ENCODE peak calls at places on chromosomes 13 and 19, in eight cellular contexts. One of them, this sample, is unnamed.

GRCh38 chr19:42172261-42172660 is 40.0 kb upstream of the POU2F2 start:
- DNase-seq in testis: no peak
- DNase-seq in uterus: no peak
- DNase-seq in ovary: no peak
- DNase-seq in body of pancreas: no peak
- DNase-seq in tibial nerve: no peak
- DNase-seq in breast epithelium: no peak
- DNase-seq in Peyer's patch: no peak
- DNase-seq in this sample: no peak

GRCh38 chr13:30053904-30054303 is 203.5 kb upstream of the UBL3 start:
- DNase-seq in body of pancreas: no peak
- DNase-seq in uterus: no peak
- DNase-seq in breast epithelium: no peak
- DNase-seq in Peyer's patch: no peak
- DNase-seq in ovary: no peak
- DNase-seq in testis: no peak
- DNase-seq in tibial nerve: no peak
- DNase-seq in this sample: no peak

GRCh38 chr13:45500492-45501174 is 35.9 kb downstream of the COG3 start:
- DNase-seq in Peyer's patch: no peak
- DNase-seq in testis: no peak
- DNase-seq in uterus: no peak
- DNase-seq in body of pancreas: no peak
- DNase-seq in breast epithelium: no peak
- DNase-seq in tibial nerve: no peak
- DNase-seq in ovary: no peak
- DNase-seq in this sample: no peak

GRCh38 chr19:45419396-45419795 is 4.3 kb downstream of the ERCC1 start:
- DNase-seq in tibial nerve: no peak
- DNase-seq in uterus: no peak
- DNase-seq in breast epithelium: no peak
- DNase-seq in body of pancreas: peak
- DNase-seq in testis: no peak
- DNase-seq in Peyer's patch: no peak
- DNase-seq in ovary: no peak
- DNase-seq in this sample: no peak

GRCh38 chr13:109783815-109784589 is 2.4 kb downstream of the IRS2 start:
- DNase-seq in Peyer's patch: no peak
- DNase-seq in testis: no peak
- DNase-seq in uterus: peak
- DNase-seq in body of pancreas: no peak
- DNase-seq in ovary: peak
- DNase-seq in breast epithelium: no peak
- DNase-seq in tibial nerve: no peak
- DNase-seq in this sample: no peak

GRCh38 chr19:3243851-3244700 is 19.6 kb downstream of the CELF5 start:
- DNase-seq in body of pancreas: peak
- DNase-seq in uterus: no peak
- DNase-seq in breast epithelium: no peak
- DNase-seq in Peyer's patch: no peak
- DNase-seq in ovary: no peak
- DNase-seq in testis: peak
- DNase-seq in tibial nerve: no peak
- DNase-seq in this sample: no peak

GRCh38 chr13:95185851-95186250 is 115.4 kb downstream of the ABCC4 start:
- DNase-seq in Peyer's patch: no peak
- DNase-seq in ovary: no peak
- DNase-seq in breast epithelium: no peak
- DNase-seq in body of pancreas: peak
- DNase-seq in testis: no peak
- DNase-seq in tibial nerve: no peak
- DNase-seq in uterus: no peak
- DNase-seq in this sample: no peak

GRCh38 chr13:70405266-70405665 is 297.0 kb upstream of the KLHL1 start:
- DNase-seq in body of pancreas: no peak
- DNase-seq in tibial nerve: no peak
- DNase-seq in breast epithelium: no peak
- DNase-seq in Peyer's patch: no peak
- DNase-seq in testis: no peak
- DNase-seq in uterus: no peak
- DNase-seq in ovary: no peak
- DNase-seq in this sample: no peak

GRCh38 chr19:1904385-1905070 is 671 bp upstream of the ADAT3 start:
- DNase-seq in breast epithelium: peak
- DNase-seq in uterus: peak
- DNase-seq in Peyer's patch: no peak
- DNase-seq in testis: no peak
- DNase-seq in ovary: peak
- DNase-seq in tibial nerve: no peak
- DNase-seq in body of pancreas: peak
- DNase-seq in this sample: peak

GRCh38 chr19:39136225-39136940 is 10.8 kb downstream of the PAK4 start:
- DNase-seq in breast epithelium: no peak
- DNase-seq in ovary: no peak
- DNase-seq in uterus: no peak
- DNase-seq in tibial nerve: no peak
- DNase-seq in testis: no peak
- DNase-seq in Peyer's patch: peak
- DNase-seq in body of pancreas: no peak
- DNase-seq in this sample: peak

GRCh38 chr19:1373534-1374249 is 10.0 kb upstream of the NDUFS7 start:
- DNase-seq in ovary: peak
- DNase-seq in breast epithelium: no peak
- DNase-seq in testis: peak
- DNase-seq in uterus: no peak
- DNase-seq in tibial nerve: no peak
- DNase-seq in body of pancreas: peak
- DNase-seq in Peyer's patch: no peak
- DNase-seq in this sample: peak

GRCh38 chr19:41928221-41928683 is at the start of gene ERFL:
- DNase-seq in tibial nerve: no peak
- DNase-seq in testis: no peak
- DNase-seq in Peyer's patch: no peak
- DNase-seq in body of pancreas: no peak
- DNase-seq in ovary: no peak
- DNase-seq in uterus: no peak
- DNase-seq in breast epithelium: no peak
- DNase-seq in this sample: no peak

GRCh38 chr19:49119411-49120324 is at the start of gene PPFIA3:
- DNase-seq in body of pancreas: peak
- DNase-seq in breast epithelium: peak
- DNase-seq in testis: peak
- DNase-seq in uterus: peak
- DNase-seq in Peyer's patch: peak
- DNase-seq in ovary: peak
- DNase-seq in tibial nerve: peak
- DNase-seq in this sample: peak

GRCh38 chr13:36084131-36084530 is 47.1 kb downstream of the DCLK1 start:
- DNase-seq in testis: no peak
- DNase-seq in tibial nerve: no peak
- DNase-seq in uterus: no peak
- DNase-seq in ovary: no peak
- DNase-seq in breast epithelium: no peak
- DNase-seq in Peyer's patch: no peak
- DNase-seq in body of pancreas: no peak
- DNase-seq in this sample: no peak

GRCh38 chr13:91493442-91493841 is 95.0 kb downstream of the GPC5 start:
- DNase-seq in tibial nerve: no peak
- DNase-seq in uterus: no peak
- DNase-seq in body of pancreas: no peak
- DNase-seq in breast epithelium: no peak
- DNase-seq in Peyer's patch: no peak
- DNase-seq in testis: no peak
- DNase-seq in ovary: no peak
- DNase-seq in this sample: no peak

GRCh38 chr13:109768616-109769015 is 17.8 kb downstream of the IRS2 start:
- DNase-seq in testis: no peak
- DNase-seq in ovary: no peak
- DNase-seq in Peyer's patch: no peak
- DNase-seq in body of pancreas: no peak
- DNase-seq in tibial nerve: no peak
- DNase-seq in breast epithelium: no peak
- DNase-seq in uterus: no peak
- DNase-seq in this sample: no peak

GRCh38 chr13:91278291-91278690 is 69.2 kb upstream of the MIR17HG start:
- DNase-seq in testis: no peak
- DNase-seq in uterus: no peak
- DNase-seq in breast epithelium: no peak
- DNase-seq in ovary: no peak
- DNase-seq in body of pancreas: no peak
- DNase-seq in tibial nerve: no peak
- DNase-seq in Peyer's patch: no peak
- DNase-seq in this sample: no peak

GRCh38 chr19:5680437-5681368 is at the start of the genes HSD11B1L and MICOS13:
- DNase-seq in tibial nerve: peak
- DNase-seq in body of pancreas: peak
- DNase-seq in breast epithelium: peak
- DNase-seq in ovary: peak
- DNase-seq in testis: peak
- DNase-seq in uterus: peak
- DNase-seq in Peyer's patch: peak
- DNase-seq in this sample: peak
- TF ChIP-seq POLR2A in tibial nerve: no peak
- TF ChIP-seq POLR2A in body of pancreas: peak
- TF ChIP-seq POLR2A in breast epithelium: peak
- TF ChIP-seq POLR2A in ovary: peak
- TF ChIP-seq POLR2A in testis: no peak
- TF ChIP-seq POLR2A in uterus: peak
- TF ChIP-seq POLR2A in Peyer's patch: peak
- TF ChIP-seq POLR2A in this sample: no peak

GRCh38 chr13:32427852-32428580 is at the start of gene N4BP2L1:
- DNase-seq in ovary: peak
- DNase-seq in uterus: peak
- DNase-seq in breast epithelium: peak
- DNase-seq in tibial nerve: peak
- DNase-seq in Peyer's patch: peak
- DNase-seq in body of pancreas: peak
- DNase-seq in testis: peak
- DNase-seq in this sample: peak
- TF ChIP-seq POLR2A in ovary: peak
- TF ChIP-seq POLR2A in uterus: peak
- TF ChIP-seq POLR2A in breast epithelium: peak
- TF ChIP-seq POLR2A in tibial nerve: peak
- TF ChIP-seq POLR2A in Peyer's patch: peak
- TF ChIP-seq POLR2A in body of pancreas: peak
- TF ChIP-seq POLR2A in testis: peak
- TF ChIP-seq POLR2A in this sample: peak

GRCh38 chr19:10543420-10544241 is at the start of gene ATG4D:
- DNase-seq in uterus: peak
- DNase-seq in body of pancreas: peak
- DNase-seq in breast epithelium: peak
- DNase-seq in testis: peak
- DNase-seq in ovary: peak
- DNase-seq in tibial nerve: peak
- DNase-seq in Peyer's patch: peak
- DNase-seq in this sample: peak
- TF ChIP-seq POLR2A in uterus: peak
- TF ChIP-seq POLR2A in body of pancreas: peak
- TF ChIP-seq POLR2A in breast epithelium: peak
- TF ChIP-seq POLR2A in testis: no peak
- TF ChIP-seq POLR2A in ovary: peak
- TF ChIP-seq POLR2A in tibial nerve: peak
- TF ChIP-seq POLR2A in Peyer's patch: peak
- TF ChIP-seq POLR2A in this sample: peak

DNA sequence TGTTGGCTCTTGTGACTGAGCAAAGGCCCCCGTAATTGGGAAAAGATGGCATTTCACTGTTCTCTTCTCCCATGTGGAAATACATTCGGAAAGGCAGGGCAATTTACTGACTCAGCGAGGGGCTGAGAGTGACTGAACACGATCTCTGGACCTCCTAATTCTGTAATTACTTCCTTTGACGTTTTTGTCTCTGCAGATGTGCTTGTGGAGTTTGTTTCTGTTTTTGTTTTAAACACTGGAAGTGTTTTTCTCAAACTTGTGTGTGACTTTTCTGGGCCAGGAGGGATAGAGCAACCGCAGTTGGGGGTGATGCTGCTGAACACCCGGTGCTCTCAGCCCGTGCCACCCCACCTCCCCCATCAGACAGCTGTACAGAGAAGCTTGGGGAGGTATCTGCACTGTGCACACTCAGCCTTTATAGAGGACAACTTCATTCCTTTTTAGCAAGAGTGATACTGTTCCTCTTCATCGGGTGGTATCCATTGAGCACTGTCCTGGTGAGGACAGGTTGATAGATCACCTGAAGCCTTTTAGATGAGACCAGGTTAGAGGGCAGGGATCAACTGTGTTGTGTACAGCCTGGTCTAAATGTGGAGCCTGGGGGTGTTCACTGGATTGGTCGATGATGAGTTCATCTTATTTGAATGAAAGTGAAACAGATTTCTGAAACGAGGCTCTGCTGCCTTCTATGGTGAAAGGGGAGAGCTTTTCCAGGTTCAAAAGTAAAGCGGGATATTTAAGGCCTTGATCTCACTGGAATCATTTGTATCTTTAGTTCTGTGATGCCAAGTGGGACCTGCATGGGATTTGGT is 117.4 kb downstream of the ESD start:
- DNase-seq in body of pancreas: no peak
- DNase-seq in testis: peak
- DNase-seq in ovary: peak
- DNase-seq in uterus: peak
- DNase-seq in tibial nerve: peak
- DNase-seq in breast epithelium: no peak
- DNase-seq in Peyer's patch: no peak
- DNase-seq in this sample: no peak
- TF ChIP-seq POLR2A in body of pancreas: no peak
- TF ChIP-seq POLR2A in testis: no peak
- TF ChIP-seq POLR2A in ovary: no peak
- TF ChIP-seq POLR2A in uterus: peak
- TF ChIP-seq POLR2A in tibial nerve: no peak
- TF ChIP-seq POLR2A in breast epithelium: no peak
- TF ChIP-seq POLR2A in Peyer's patch: no peak
- TF ChIP-seq POLR2A in this sample: no peak

This sample was measured in thyroid gland.